ENCODE peak calls at places on chromosomes 12 and 14, in ten cellular contexts. M, V, W, N, E, C, O, R, Q and X are unnamed samples.

GRCh38 chr12:118302053-118302452 is 70.7 kb downstream of the TAOK3 start:
- DNase-seq in M (peak), V (no peak), W (no peak), N (no peak), E (no peak), C (peak), O (no peak), R (no peak), Q (no peak), X (no peak)

GRCh38 chr12:123937707-123938600 is 34.7 kb downstream of the CCDC92 start:
- DNase-seq in M (no peak), V (no peak), W (no peak), N (peak), E (no peak), C (no peak), O (no peak), R (no peak), Q (peak), X (no peak)

GRCh38 chr14:94143239-94143638 is 13.8 kb upstream of the IFI27L2 start:
- DNase-seq in M (no peak), V (no peak), W (peak), N (no peak), E (no peak), C (peak), O (no peak), R (no peak), Q (no peak), X (no peak)

GRCh38 chr14:77355811-77356210 is 21.1 kb downstream of the TMED8 start:
- DNase-seq in M (no peak), V (no peak), W (no peak), N (no peak), E (no peak), C (no peak), O (no peak), R (no peak), Q (no peak), X (no peak)

GRCh38 chr12:46268617-46269428 is at the start of gene SLC38A1:
- DNase-seq in M (peak), V (peak), W (peak), N (peak), E (peak), C (peak), O (peak), R (peak), Q (peak), X (peak)

GRCh38 chr14:101248840-101249675 is 312.2 kb upstream of the DIO3 start:
- DNase-seq in M (peak), V (no peak), W (no peak), N (no peak), E (no peak), C (no peak), O (no peak), R (peak), Q (peak), X (no peak)

GRCh38 chr14:101239065-101239464 is 322.2 kb upstream of the DIO3 start:
- DNase-seq in M (no peak), V (no peak), W (peak), N (no peak), E (no peak), C (no peak), O (no peak), R (no peak), Q (peak), X (no peak)

GRCh38 chr14:44995770-44996294 is 33.8 kb downstream of the TOGARAM1 start:
- DNase-seq in M (no peak), V (no peak), W (no peak), N (no peak), E (no peak), C (no peak), O (no peak), R (no peak), Q (no peak), X (no peak)

GRCh38 chr14:100022772-100023451 is 42.3 kb upstream of the EVL start:
- DNase-seq in M (no peak), V (no peak), W (no peak), N (no peak), E (no peak), C (no peak), O (peak), R (no peak), Q (no peak), X (no peak)

GRCh38 chr12:104799458-104799857 is 158.6 kb downstream of the SLC41A2 start:
- DNase-seq in M (no peak), V (no peak), W (no peak), N (no peak), E (no peak), C (peak), O (no peak), R (no peak), Q (no peak), X (no peak)

GRCh38 chr12:120687570-120688289 is 781 bp downstream of the MLEC start:
- DNase-seq in M (peak), V (no peak), W (no peak), N (peak), E (no peak), C (no peak), O (no peak), R (peak), Q (no peak), X (no peak)

GRCh38 chr12:67957383-67957782 is 31.9 kb upstream of the IFNG-AS1 start:
- DNase-seq in M (no peak), V (no peak), W (no peak), N (no peak), E (no peak), C (peak), O (no peak), R (peak), Q (no peak), X (no peak)

GRCh38 chr12:22856120-22856699 is 231.2 kb downstream of the ETNK1 start:
- DNase-seq in M (no peak), V (no peak), W (peak), N (no peak), E (no peak), C (no peak), O (no peak), R (no peak), Q (no peak), X (no peak)

GRCh38 chr12:77888611-77889010 is 57.9 kb downstream of the NAV3 start:
- DNase-seq in M (no peak), V (no peak), W (peak), N (no peak), E (no peak), C (no peak), O (no peak), R (no peak), Q (no peak), X (no peak)

GRCh38 chr14:29927596-29928341 is at the start of gene PRKD1:
- DNase-seq in M (peak), V (no peak), W (peak), N (no peak), E (no peak), C (peak), O (peak), R (peak), Q (peak), X (peak)

GRCh38 chr12:16016748-16017147 is 105.6 kb downstream of the DERA start:
- DNase-seq in M (no peak), V (no peak), W (no peak), N (no peak), E (no peak), C (no peak), O (no peak), R (no peak), Q (no peak), X (no peak)

GRCh38 chr14:100339757-100340453 is 16.8 kb downstream of the SLC25A47 start:
- DNase-seq in M (no peak), V (no peak), W (no peak), N (no peak), E (no peak), C (no peak), O (peak), R (peak), Q (no peak), X (no peak)

GRCh38 chr12:109144224-109144623 is 27.8 kb downstream of the ACACB start:
- DNase-seq in M (no peak), V (no peak), W (no peak), N (no peak), E (no peak), C (no peak), O (no peak), R (no peak), Q (no peak), X (no peak)

GRCh38 chr14:29663281-29663801 is 264.3 kb downstream of the PRKD1 start:
- DNase-seq in M (no peak), V (no peak), W (no peak), N (no peak), E (no peak), C (no peak), O (no peak), R (no peak), Q (no peak), X (no peak)

GRCh38 chr14:81269100-81269978 is 48.6 kb upstream of the GTF2A1 start:
- DNase-seq in M (no peak), V (no peak), W (peak), N (no peak), E (no peak), C (peak), O (no peak), R (no peak), Q (peak), X (no peak)

GRCh38 chr14:85447883-85448282 is 82.1 kb upstream of the FLRT2 start:
- DNase-seq in M (no peak), V (no peak), W (no peak), N (no peak), E (no peak), C (no peak), O (no peak), R (no peak), Q (no peak), X (no peak)

GRCh38 chr12:15580431-15580830 is 208.8 kb downstream of the EPS8 start:
- DNase-seq in M (no peak), V (no peak), W (no peak), N (peak), E (no peak), C (no peak), O (no peak), R (no peak), Q (no peak), X (no peak)

GRCh38 chr12:56154246-56154771 is 1.9 kb downstream of the MYL6B start:
- DNase-seq in M (no peak), V (no peak), W (no peak), N (no peak), E (no peak), C (no peak), O (no peak), R (peak), Q (no peak), X (no peak)

GRCh38 chr12:17503742-17504141 is 586.3 kb downstream of the RERGL start:
- DNase-seq in M (no peak), V (no peak), W (no peak), N (no peak), E (no peak), C (no peak), O (no peak), R (no peak), Q (no peak), X (no peak)

GRCh38 chr14:91058017-91058675 is 2.3 kb downstream of the RPS6KA5 start:
- DNase-seq in M (no peak), V (no peak), W (no peak), N (no peak), E (no peak), C (no peak), O (no peak), R (no peak), Q (no peak), X (no peak)

GRCh38 chr12:104475269-104475668 is 18.5 kb downstream of the CHST11 start:
- DNase-seq in M (no peak), V (no peak), W (no peak), N (no peak), E (no peak), C (no peak), O (no peak), R (no peak), Q (no peak), X (no peak)

GRCh38 chr12:80325167-80325959 is 118.7 kb upstream of the PTPRQ start:
- DNase-seq in M (no peak), V (no peak), W (no peak), N (no peak), E (no peak), C (no peak), O (no peak), R (no peak), Q (no peak), X (no peak)

GRCh38 chr12:81146228-81147225 is 68.6 kb downstream of the ACSS3 start:
- DNase-seq in M (no peak), V (no peak), W (peak), N (no peak), E (no peak), C (no peak), O (no peak), R (no peak), Q (no peak), X (no peak)

GRCh38 chr14:100062602-100063001 is 2.6 kb upstream of the EVL start:
- DNase-seq in M (no peak), V (no peak), W (no peak), N (no peak), E (no peak), C (no peak), O (no peak), R (no peak), Q (no peak), X (no peak)

DNA sequence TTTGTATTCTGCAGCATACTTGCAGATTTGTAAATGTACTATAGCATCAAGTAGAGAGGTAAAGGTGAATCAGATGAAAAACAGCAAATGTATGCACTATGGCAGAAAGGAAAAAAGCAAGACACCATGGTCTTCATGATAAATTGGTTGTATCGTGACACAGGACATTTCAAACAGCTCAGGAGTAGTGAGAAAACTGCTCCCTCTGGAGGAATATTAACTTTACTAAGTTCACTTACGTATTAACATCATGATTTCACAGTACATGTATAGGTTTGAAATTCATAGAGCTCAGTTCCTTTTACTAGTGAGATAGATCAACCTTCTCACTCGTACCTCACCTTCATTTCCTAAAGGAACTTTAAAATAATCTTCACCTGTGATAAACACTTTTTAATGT is 6.5 kb downstream of the MBIP start:
- DNase-seq in M (no peak), V (no peak), W (peak), N (no peak), E (no peak), C (no peak), O (no peak), R (no peak), Q (no peak), X (no peak)
- TF ChIP-seq CTCF in M (no peak), V (no peak), W (peak), N (no peak), E (no peak), C (no peak), O (no peak), R (no peak), Q (no peak), X (peak)

GRCh38 chr12:24527102-24527501 is 421.8 kb downstream of the BCAT1 start:
- DNase-seq in M (no peak), V (no peak), W (no peak), N (no peak), E (no peak), C (no peak), O (no peak), R (no peak), Q (no peak), X (no peak)
- TF ChIP-seq CTCF in M (no peak), V (no peak), W (no peak), N (no peak), E (no peak), C (no peak), O (no peak), R (no peak), Q (no peak), X (no peak)

DNA sequence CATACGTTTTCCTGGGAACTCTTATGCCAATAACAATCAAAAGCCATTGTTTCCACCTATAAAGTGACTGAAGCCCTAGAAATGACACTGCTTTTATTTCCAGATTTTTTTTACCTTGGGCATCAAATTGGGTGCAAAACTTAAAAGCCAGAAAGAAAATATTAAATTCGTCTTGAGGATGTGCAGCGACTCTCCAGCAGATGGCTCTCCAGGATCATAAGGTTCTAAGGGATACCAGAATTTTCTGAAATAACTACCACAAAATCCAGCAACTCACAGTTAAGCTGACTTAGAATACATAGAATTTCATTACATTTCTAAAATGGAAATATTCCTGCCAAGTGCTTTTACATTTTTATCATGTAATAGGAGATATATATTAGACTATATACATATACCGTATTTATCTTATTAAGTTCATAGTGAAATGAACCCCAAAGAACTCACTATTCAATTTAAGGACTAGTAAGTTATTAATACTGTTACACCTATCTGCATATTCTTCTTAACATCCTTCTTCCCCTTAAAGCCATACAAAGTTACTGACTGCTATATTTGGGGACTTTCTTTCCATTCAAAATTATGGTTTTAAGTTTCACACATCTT is 44.0 kb downstream of the ARMH4 start:
- DNase-seq in M (no peak), V (no peak), W (peak), N (peak), E (no peak), C (peak), O (no peak), R (no peak), Q (peak), X (no peak)
- TF ChIP-seq CTCF in M (peak), V (peak), W (peak), N (peak), E (peak), C (peak), O (peak), R (peak), Q (peak), X (peak)

DNA sequence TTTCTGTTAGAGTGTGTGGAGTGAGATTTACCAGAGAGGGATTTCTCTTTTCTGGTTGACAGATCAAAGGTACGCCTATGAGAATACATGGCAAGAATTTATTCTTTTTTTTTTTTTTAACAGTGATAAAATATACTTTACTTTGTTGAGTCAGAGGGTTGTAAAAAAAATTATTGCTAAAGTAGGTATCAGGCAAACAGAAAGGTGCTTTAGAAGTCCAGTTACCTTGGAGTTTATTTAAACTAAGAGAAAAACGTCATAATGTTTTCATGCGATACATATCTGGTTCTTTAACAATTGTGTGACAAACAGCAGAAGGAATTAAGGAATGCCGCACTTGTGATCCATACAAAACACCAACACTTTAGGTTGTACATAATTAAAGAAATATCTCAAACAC is 94.2 kb downstream of the BORCS5 start:
- DNase-seq in M (no peak), V (no peak), W (no peak), N (no peak), E (no peak), C (no peak), O (no peak), R (no peak), Q (no peak), X (no peak)
- TF ChIP-seq CTCF in M (no peak), V (no peak), W (no peak), N (no peak), E (no peak), C (no peak), O (no peak), R (no peak), Q (no peak), X (no peak)

GRCh38 chr14:38663382-38663781 is 407.5 kb upstream of the CLEC14A start:
- DNase-seq in M (no peak), V (no peak), W (no peak), N (no peak), E (no peak), C (no peak), O (no peak), R (no peak), Q (no peak), X (no peak)

GRCh38 chr14:38669027-38669426 is 413.1 kb upstream of the CLEC14A start:
- DNase-seq in M (no peak), V (no peak), W (no peak), N (no peak), E (no peak), C (no peak), O (no peak), R (no peak), Q (no peak), X (no peak)
- TF ChIP-seq CTCF in M (no peak), V (no peak), W (no peak), N (no peak), E (no peak), C (no peak), O (no peak), R (no peak), Q (no peak), X (no peak)

DNA sequence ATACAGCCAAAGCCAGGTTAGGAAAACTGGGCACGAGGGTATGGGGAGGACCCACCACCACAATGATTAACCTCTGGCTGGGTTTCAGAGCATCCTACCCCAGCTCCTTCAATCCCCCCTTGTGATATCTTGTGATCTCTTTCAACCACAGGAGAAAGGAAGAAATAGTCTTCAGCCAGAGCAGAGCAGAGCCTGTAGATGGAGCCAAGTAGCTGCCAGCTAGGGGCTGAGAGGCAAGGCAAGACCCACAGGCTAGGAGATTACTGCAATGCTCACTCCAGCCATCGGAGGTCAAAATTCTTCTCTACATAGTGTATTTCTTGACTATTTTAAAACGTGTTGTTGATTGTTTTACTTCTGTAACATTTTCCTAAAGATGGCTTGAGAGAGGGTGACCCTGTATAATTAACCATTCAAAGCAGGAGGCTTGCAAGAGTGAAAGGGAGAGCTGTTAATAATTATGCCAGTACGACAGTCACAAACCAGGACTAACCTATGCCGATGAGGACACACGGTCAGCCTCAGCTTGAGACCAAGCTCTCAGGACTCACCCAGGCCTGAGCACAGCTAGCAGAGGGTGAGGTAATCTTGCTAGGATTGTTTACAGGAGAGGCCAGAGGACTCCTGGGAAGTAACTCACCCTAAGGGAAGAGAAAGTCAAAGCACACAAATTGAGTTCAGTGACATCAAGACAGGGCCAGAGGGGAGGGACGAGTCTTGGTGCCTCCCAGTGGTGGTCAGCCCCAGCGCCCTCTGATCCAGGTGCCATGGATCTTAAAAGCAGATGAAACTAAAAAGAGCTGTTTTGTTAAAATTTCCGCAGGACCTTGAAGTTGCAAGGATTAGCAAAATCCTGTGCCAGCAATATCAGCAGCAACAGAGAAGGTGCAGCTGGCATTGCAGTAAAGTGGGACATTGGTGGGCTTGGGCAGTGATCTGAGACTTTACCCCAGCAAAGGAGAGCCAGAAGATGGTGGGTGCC is 29.8 kb upstream of the CDKN3 start:
- DNase-seq in M (no peak), V (peak), W (peak), N (peak), E (no peak), C (peak), O (peak), R (no peak), Q (peak), X (no peak)
- TF ChIP-seq CTCF in M (peak), V (peak), W (peak), N (peak), E (no peak), C (no peak), O (peak), R (peak), Q (no peak), X (peak)

DNA sequence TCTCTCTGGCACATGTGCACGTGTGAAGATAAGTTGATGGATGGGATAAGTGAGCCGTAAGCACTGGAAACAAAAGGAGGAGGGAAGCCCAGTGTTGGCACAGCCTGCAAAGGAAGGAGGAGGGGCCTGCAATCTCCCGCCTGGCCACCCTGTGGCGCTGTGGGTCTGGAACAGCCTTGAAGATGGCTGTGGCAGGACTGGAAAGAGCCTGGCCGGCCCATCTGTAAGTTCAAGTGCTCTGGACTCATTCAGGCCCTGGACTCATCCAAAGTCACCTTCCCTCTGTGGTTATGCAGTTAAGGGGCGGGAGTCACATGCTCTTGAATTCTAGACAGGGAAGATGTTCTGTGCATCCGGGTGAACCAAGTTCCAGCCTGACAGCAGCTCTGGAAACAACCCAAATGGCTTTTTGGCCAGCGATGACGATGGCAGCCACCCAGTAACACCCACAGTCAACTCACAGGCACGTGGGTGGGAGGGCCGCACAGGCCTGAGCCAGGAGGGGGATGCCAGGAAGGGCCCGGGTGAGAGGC is 50.4 kb downstream of the CHGA start:
- DNase-seq in M (peak), V (peak), W (peak), N (no peak), E (no peak), C (peak), O (peak), R (peak), Q (peak), X (no peak)
- TF ChIP-seq CTCF in M (no peak), V (peak), W (peak), N (no peak), E (peak), C (peak), O (peak), R (peak), Q (no peak), X (peak)